ENCODE peak calls at places on chromosomes 12 and 14, in four cellular contexts. M is WTC11, K is K562, P is HepG2. X is an unnamed sample.

GRCh38 chr12:79524507-79525148 is 166.1 kb downstream of the PAWR start:
- DNase-seq in M (no peak), K (no peak), P (no peak), X (no peak)

GRCh38 chr12:5096241-5096880 is 52.7 kb downstream of the KCNA5 start:
- DNase-seq in M (no peak), K (no peak), P (no peak), X (no peak)

GRCh38 chr14:100994757-100995156 is 91.2 kb upstream of the RTL1 start:
- DNase-seq in M (no peak), K (no peak), P (no peak), X (no peak)

GRCh38 chr12:108642269-108642870 is 8.7 kb upstream of the SELPLG start:
- DNase-seq in M (no peak), K (no peak), P (no peak), X (no peak)

GRCh38 chr14:92644166-92644565 is 104.3 kb downstream of the LGMN start:
- DNase-seq in M (no peak), K (no peak), P (no peak), X (no peak)

GRCh38 chr14:65010211-65010931 is 23.7 kb downstream of the FNTB start:
- DNase-seq in M (no peak), K (no peak), P (no peak), X (no peak)

GRCh38 chr14:103820382-103820781 is 27.0 kb downstream of the PPP1R13B start:
- DNase-seq in M (no peak), K (no peak), P (no peak), X (no peak)

GRCh38 chr12:5492562-5492961 is 60.7 kb downstream of the NTF3 start:
- DNase-seq in M (no peak), K (no peak), P (no peak), X (no peak)

GRCh38 chr14:74207943-74208342 is 31.3 kb upstream of the VSX2 start:
- DNase-seq in M (peak), K (no peak), P (peak), X (no peak)

GRCh38 chr12:47742253-47742825 is 16.3 kb downstream of the RAPGEF3 start:
- DNase-seq in M (peak), K (peak), P (peak), X (peak)

GRCh38 chr12:121538699-121539061 is 42.1 kb downstream of the KDM2B start:
- DNase-seq in M (peak), K (peak), P (peak), X (peak)

GRCh38 chr14:75906228-75906627 is 75.6 kb downstream of the TGFB3 start:
- DNase-seq in M (no peak), K (no peak), P (no peak), X (no peak)

GRCh38 chr14:99724196-99724891 is 40.2 kb downstream of the CYP46A1 start:
- DNase-seq in M (no peak), K (no peak), P (no peak), X (no peak)

GRCh38 chr12:38983117-38983571 is 77.8 kb upstream of the CPNE8 start:
- DNase-seq in M (no peak), K (no peak), P (peak), X (no peak)

GRCh38 chr12:118237053-118237665 is 101.2 kb downstream of the PEBP1 start:
- DNase-seq in M (no peak), K (no peak), P (no peak), X (no peak)
- TF ChIP-seq MAX in M (no peak), K (no peak), P (no peak), X (no peak)

GRCh38 chr14:53515264-53515663 is 362.1 kb upstream of the DDHD1 start:
- DNase-seq in M (no peak), K (no peak), P (no peak), X (no peak)

GRCh38 chr14:53509845-53510244 is 356.7 kb upstream of the DDHD1 start:
- DNase-seq in M (no peak), K (no peak), P (no peak), X (no peak)

GRCh38 chr14:53510281-53510912 is 357.3 kb upstream of the DDHD1 start:
- DNase-seq in M (no peak), K (no peak), P (no peak), X (no peak)

DNA sequence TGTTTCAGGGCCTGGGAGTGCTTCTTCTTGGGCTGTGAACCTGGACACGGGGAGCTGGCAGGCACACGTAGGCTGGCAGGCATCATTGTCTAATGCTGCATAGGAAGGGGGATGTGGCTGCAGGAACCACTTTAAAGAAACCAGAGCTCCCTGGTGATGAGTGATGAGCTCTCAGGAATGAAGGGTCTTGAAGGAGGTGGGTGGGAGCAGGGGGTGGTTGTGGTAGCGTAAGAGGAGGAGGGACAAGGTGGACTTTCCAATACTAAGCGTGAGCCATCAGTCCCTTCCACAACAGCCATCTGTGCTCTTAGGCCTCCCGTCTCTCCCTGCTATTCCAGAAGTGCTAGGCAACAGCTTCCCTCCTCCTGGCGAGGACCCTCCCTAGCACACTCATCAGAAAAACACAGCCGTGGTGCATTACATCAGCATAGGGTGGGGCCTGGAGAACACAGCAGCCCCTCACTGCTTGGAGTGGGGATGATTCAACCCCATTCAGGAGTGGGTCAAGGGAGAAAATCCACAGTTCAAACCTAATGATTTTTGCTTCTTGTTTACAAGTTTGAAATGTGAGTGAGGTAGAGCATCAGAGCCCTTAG is 356.2 kb upstream of the DDHD1 start:
- DNase-seq in M (no peak), K (no peak), P (no peak), X (no peak)
- TF ChIP-seq HMGXB4 in M (no peak), K (no peak), P (no peak), X (no peak)

DNA sequence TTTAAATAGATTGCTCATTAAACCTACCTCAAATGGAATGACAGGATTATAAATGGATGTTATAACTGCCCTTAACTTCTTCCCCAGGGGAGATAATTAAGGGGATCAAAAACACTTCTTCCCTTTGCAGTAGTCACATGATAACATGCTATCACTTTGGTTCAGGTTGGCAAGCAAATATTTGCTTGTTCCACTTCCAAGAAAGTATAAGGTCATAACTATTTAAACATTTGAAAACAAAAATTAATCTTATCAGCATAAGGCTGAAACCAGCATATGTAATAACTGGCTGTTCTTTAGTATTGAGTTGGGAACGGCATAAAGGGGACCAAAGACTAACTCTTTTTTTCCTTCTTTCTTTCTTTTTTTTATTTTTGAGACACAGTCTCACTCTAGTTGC is 2.4 kb upstream of the LYZ start:
- DNase-seq in M (no peak), K (peak), P (no peak), X (no peak)
- TF ChIP-seq MAX in M (no peak), K (no peak), P (no peak), X (no peak)

GRCh38 chr12:26966842-26967241 is 28.6 kb downstream of the FGFR1OP2 start:
- DNase-seq in M (no peak), K (no peak), P (no peak), X (no peak)

GRCh38 chr12:26970136-26970535 is 31.9 kb downstream of the FGFR1OP2 start:
- DNase-seq in M (no peak), K (no peak), P (no peak), X (no peak)

GRCh38 chr12:26976687-26977086 is 37.5 kb downstream of the TM7SF3 start:
- DNase-seq in M (no peak), K (no peak), P (no peak), X (no peak)

GRCh38 chr12:26971963-26972362 is 33.7 kb downstream of the FGFR1OP2 start:
- DNase-seq in M (no peak), K (no peak), P (no peak), X (no peak)
- TF ChIP-seq HMGXB4 in M (no peak), K (no peak), P (no peak), X (peak)

GRCh38 chr12:128245890-128246289 is 21.1 kb upstream of the TMEM132C start:
- DNase-seq in M (no peak), K (no peak), P (no peak), X (no peak)
- TF ChIP-seq MAX in M (no peak), K (no peak), P (no peak), X (no peak)

DNA sequence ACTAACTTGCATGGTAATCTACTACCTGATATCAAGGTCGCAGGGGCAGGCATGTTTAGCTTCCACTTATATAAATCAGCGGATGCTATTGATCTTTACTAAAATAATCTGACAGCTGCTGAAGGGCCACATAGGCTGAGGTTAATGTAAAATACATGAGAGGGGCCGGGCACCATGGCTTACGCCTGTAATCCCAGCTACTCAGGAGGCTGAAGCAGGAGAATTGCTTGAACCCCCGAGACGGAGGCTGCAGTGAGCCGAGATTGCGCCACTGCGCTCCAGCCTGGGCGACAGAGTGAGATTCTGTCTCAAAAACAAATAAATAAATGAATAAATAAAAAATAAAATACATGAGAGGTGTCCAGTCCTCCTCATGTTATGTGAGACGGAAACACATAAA is 15.8 kb upstream of the AEBP2 start:
- DNase-seq in M (no peak), K (no peak), P (no peak), X (no peak)
- TF ChIP-seq HMGXB4 in M (no peak), K (no peak), P (no peak), X (no peak)

DNA sequence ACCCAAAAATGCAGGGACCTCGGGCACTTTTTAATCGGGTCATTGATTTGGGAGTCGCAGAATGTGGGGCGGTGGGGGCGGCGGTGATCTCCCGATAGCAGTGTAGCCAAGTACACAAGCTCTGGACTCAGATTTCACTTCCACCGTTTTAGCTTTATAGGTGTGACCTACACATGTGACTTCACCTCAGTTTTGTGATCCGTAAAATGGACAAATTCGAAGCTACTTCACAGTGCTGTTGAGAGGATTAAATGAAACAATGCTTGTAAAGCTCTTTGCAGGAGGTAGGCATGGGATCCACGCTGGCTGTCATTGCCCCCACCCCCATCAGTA is 478 bp downstream of the RITA1 start:
- DNase-seq in M (no peak), K (no peak), P (peak), X (peak)
- TF ChIP-seq MAX in M (no peak), K (no peak), P (no peak), X (no peak)

X was measured in A549.